ENCODE peak calls at places on chromosomes 1 and 21, in eight cellular contexts. G is transverse colon; Y is esophagus squamous epithelium; F is heart right ventricle; C is uterus; M is stomach; R is heart left ventricle; V is CD8-positive, alpha-beta T cell. U is an unnamed sample.

GRCh38 chr1:46411601-46412341 is 17.7 kb downstream of the FAAH start:
- DNase-seq in G (no peak), Y (no peak), F (no peak), C (no peak), M (no peak), R (no peak), V (no peak), U (no peak)

GRCh38 chr21:38984568-38984967 is 178.8 kb downstream of the ETS2 start:
- DNase-seq in G (no peak), Y (no peak), F (no peak), C (no peak), M (no peak), R (no peak), V (no peak), U (no peak)

GRCh38 chr1:100441651-100442050 is 89.3 kb downstream of the CDC14A start:
- DNase-seq in G (no peak), Y (no peak), F (no peak), C (no peak), M (no peak), R (no peak), V (no peak), U (no peak)

GRCh38 chr21:39319814-39320332 is 6.4 kb upstream of the BRWD1 start:
- DNase-seq in G (no peak), Y (no peak), F (no peak), C (no peak), M (no peak), R (no peak), V (no peak), U (no peak)

GRCh38 chr1:85579619-85580018 is 942 bp upstream of the CCN1 start:
- DNase-seq in G (no peak), Y (no peak), F (peak; percentile 28), C (peak; percentile 54), M (no peak), R (peak; percentile 46), V (no peak), U (peak; percentile 41)

GRCh38 chr1:173997796-173998195 is 24.4 kb downstream of the RC3H1 start:
- DNase-seq in G (no peak), Y (no peak), F (no peak), C (no peak), M (no peak), R (no peak), V (no peak), U (peak; percentile 11)

GRCh38 chr1:41977329-41977728 is 58.6 kb upstream of the HIVEP3 start:
- DNase-seq in G (no peak), Y (no peak), F (no peak), C (no peak), M (no peak), R (no peak), V (no peak), U (no peak)

GRCh38 chr1:152107289-152107983 is 7.8 kb downstream of the TCHH start:
- DNase-seq in G (no peak), Y (no peak), F (peak; percentile 11), C (no peak), M (no peak), R (no peak), V (no peak), U (no peak)

GRCh38 chr1:11299225-11299574 is 26.2 kb downstream of the UBIAD1 start:
- DNase-seq in G (no peak), Y (no peak), F (no peak), C (no peak), M (no peak), R (no peak), V (no peak), U (no peak)

GRCh38 chr1:200540281-200540680 is 80.3 kb downstream of the KIF14 start:
- DNase-seq in G (no peak), Y (no peak), F (no peak), C (no peak), M (no peak), R (no peak), V (no peak), U (no peak)

GRCh38 chr1:200530551-200531261 is 89.8 kb downstream of the KIF14 start:
- DNase-seq in G (no peak), Y (no peak), F (no peak), C (no peak), M (no peak), R (no peak), V (peak; percentile 50), U (no peak)

GRCh38 chr1:200535605-200536004 is 84.9 kb downstream of the KIF14 start:
- DNase-seq in G (peak; percentile 36), Y (no peak), F (no peak), C (no peak), M (peak; percentile 53), R (no peak), V (no peak), U (no peak)
- TF ChIP-seq CTCF in G (peak; percentile 17), Y (no peak), F (no peak), C (no peak), M (no peak), R (no peak), V (no peak), U (no peak)

GRCh38 chr1:91883470-91883869 is 2.5 kb downstream of the TGFBR3 start:
- DNase-seq in G (no peak), Y (no peak), F (no peak), C (no peak), M (no peak), R (no peak), V (no peak), U (no peak)
- H3K27ac ChIP-seq in G (peak overlapping the region; percentile 87), Y (peak overlapping the region; percentile 62), F (no peak overlapping the region), C (peak overlapping the region; percentile 97), M (peak overlapping the region; percentile 93), R (peak overlapping the region; percentile 97), V (no peak overlapping the region), U (no peak overlapping the region)

DNA sequence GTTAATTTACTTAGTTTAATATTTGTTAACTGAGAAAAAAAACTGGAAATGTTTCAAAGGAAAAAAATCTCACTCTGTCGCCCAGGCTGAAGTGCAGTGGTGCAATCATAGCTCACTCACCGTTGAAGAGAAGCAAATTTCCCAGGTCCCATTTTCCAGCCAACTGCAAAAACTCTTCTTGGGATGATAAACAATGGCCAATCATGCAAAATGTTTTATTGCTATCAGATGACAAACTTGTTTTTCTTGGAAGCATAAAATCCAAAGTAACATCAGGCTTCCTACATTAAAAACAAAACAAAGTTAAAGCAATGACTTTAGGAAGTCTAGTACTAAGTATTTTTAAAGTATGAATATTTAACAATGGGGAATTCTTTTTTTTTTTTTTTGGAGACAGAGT is 84.9 kb downstream of the LYST start:
- DNase-seq in G (no peak), Y (no peak), F (no peak), C (no peak), M (no peak), R (no peak), V (no peak), U (no peak)
- H3K27me3 ChIP-seq in G (no peaks in the 10 kb centered on the region), Y (no peaks in the 10 kb centered on the region), F (no peaks in the 10 kb centered on the region), C (no peaks in the 10 kb centered on the region), M (no peaks in the 10 kb centered on the region), R (no peaks in the 10 kb centered on the region), V (no peaks in the 10 kb centered on the region), U (no peaks in the 10 kb centered on the region)

GRCh38 chr1:204286841-204287387 is 72.8 kb downstream of the PLEKHA6 start:
- DNase-seq in G (peak; percentile 35), Y (no peak), F (no peak), C (no peak), M (peak; percentile 85), R (peak; percentile 60), V (peak; percentile 23), U (no peak)
- TF ChIP-seq CTCF in G (no peak), Y (no peak), F (no peak), C (peak; percentile 13), M (no peak), R (no peak), V (no peak), U (no peak)

DNA sequence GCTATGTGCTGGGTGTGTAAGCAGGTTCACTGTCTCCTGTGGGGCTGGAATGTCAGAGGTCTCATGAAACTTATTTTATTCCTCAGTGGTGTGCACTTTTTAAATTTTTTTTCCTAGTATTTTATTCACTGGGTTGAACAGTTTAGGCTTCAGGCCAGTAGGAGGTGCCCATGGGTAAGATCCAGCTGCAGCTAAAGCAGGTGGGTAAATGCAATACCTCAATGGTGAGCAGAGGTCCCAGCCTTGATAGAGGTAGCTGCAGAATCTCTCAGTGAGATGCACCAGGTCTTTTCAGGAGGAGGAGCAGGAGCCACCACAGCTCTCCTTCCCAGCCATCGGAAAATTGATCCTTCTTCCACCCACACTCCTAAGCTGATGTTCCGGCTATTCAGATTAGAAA is 12.6 kb upstream of the OR6N2 start:
- DNase-seq in G (no peak), Y (no peak), F (no peak), C (no peak), M (no peak), R (no peak), V (peak; percentile 7), U (no peak)
- H3K27ac ChIP-seq in G (no peak overlapping the region), Y (no peak overlapping the region), F (no peak overlapping the region), C (no peak overlapping the region), M (no peak overlapping the region), R (no peak overlapping the region), V (no peak overlapping the region), U (no peak overlapping the region)

GRCh38 chr21:44599264-44600029 is 950 bp upstream of the KRTAP10-7 start:
- DNase-seq in G (no peak), Y (no peak), F (no peak), C (no peak), M (no peak), R (no peak), V (no peak), U (no peak)
- H3K27me3 ChIP-seq in G (peaks cover 42% of the 10 kb centered on the region), Y (no peaks in the 10 kb centered on the region), F (peaks cover 21% of the 10 kb centered on the region), C (no peaks in the 10 kb centered on the region), M (peaks cover 57% of the 10 kb centered on the region), R (peaks cover 12% of the 10 kb centered on the region), V (no peaks in the 10 kb centered on the region), U (peaks cover 4% of the 10 kb centered on the region)

DNA sequence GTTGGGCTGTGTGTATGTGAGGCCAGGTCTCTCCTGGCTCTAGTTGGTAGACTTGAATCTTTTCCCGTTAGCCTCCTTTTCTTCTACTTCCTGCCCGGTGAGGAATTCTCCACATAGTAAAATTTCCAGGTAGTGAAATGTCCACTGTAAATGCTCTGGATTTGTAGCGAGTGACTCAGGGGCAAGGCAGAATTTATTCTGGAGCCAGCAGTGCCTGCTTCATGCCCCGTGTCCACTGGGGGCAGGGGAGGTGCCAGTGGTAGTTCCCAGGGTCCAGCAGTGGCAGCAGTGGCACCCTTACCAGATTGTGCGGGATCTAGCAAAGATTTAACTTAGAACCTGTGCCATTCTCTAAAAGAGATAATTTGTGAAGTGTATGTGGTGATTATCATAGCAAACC is 74.5 kb upstream of the USP24 start:
- DNase-seq in G (no peak), Y (no peak), F (no peak), C (no peak), M (no peak), R (no peak), V (no peak), U (no peak)
- TF ChIP-seq CTCF in G (no peak), Y (no peak), F (no peak), C (no peak), M (no peak), R (no peak), V (no peak), U (no peak)